ENCODE peak calls at places on chromosomes 6 and 20, in six cellular contexts. Q is body of pancreas, Y is A549, D is IMR-90, P is heart left ventricle, C is esophagus squamous epithelium. U is an unnamed sample.

GRCh38 chr6:113182370-113183141 is 674.6 kb upstream of the MARCKS start:
- DNase-seq in P (no peak), D (peak; percentile 83), C (no peak), Y (peak; percentile 1), Q (no peak), U (no peak)

GRCh38 chr20:48797275-48797825 is 30.4 kb downstream of the PREX1 start:
- DNase-seq in Q (no peak), D (no peak), P (peak; percentile 74), Y (no peak), C (no peak), U (no peak)

GRCh38 chr20:51631011-51631950 is 88.8 kb upstream of the NFATC2 start:
- DNase-seq in C (no peak), Q (no peak), Y (peak; percentile 93), P (peak; percentile 55), D (peak; percentile 99), U (no peak)

GRCh38 chr6:166715065-166715464 is 88.0 kb upstream of the RPS6KA2 start:
- DNase-seq in P (no peak), D (no peak), C (no peak), Q (no peak), Y (no peak), U (no peak)

GRCh38 chr6:1700283-1700967 is 90.7 kb downstream of the FOXC1 start:
- DNase-seq in Q (no peak), P (no peak), Y (no peak), D (no peak), C (no peak), U (no peak)

GRCh38 chr6:152984387-152984872 is 1.6 kb upstream of the FBXO5 start:
- DNase-seq in P (no peak), C (no peak), D (no peak), Q (no peak), Y (no peak), U (no peak)

GRCh38 chr6:108820011-108820410 is 28.2 kb upstream of the ARMC2 start:
- DNase-seq in Y (no peak), P (no peak), D (no peak), C (no peak), Q (no peak), U (no peak)

GRCh38 chr6:166556871-166557322 is 29.6 kb downstream of the RAMACL start:
- DNase-seq in Q (peak; percentile 91), Y (peak; percentile 23), P (peak; percentile 94), C (peak; percentile 29), D (peak; percentile 65), U (peak; percentile 96)

GRCh38 chr6:16136536-16137450 is 7.9 kb downstream of the MYLIP start:
- DNase-seq in Q (no peak), P (no peak), D (peak; percentile 92), C (no peak), Y (no peak), U (no peak)

GRCh38 chr6:98946877-98947410 is 802 bp downstream of the FBXL4 start:
- DNase-seq in Q (peak; percentile 39), P (peak; percentile 36), D (peak; percentile 13), C (no peak), Y (no peak), U (peak; percentile 23)

GRCh38 chr6:24985313-24985712 is 49.6 kb upstream of the RIPOR2 start:
- DNase-seq in C (no peak), D (no peak), Y (no peak), Q (no peak), P (no peak), U (no peak)

GRCh38 chr20:50195524-50196120 is 5.0 kb downstream of the CEBPB start:
- DNase-seq in C (no peak), P (no peak), Q (no peak), D (peak; percentile 64), Y (no peak), U (no peak)

GRCh38 chr20:54549523-54550326 is 74.3 kb downstream of the DOK5 start:
- DNase-seq in D (peak; percentile 3), P (no peak), C (no peak), Y (no peak), Q (no peak), U (no peak)

GRCh38 chr6:56794421-56794820 is 151.7 kb upstream of the DST start:
- DNase-seq in C (no peak), Q (no peak), P (no peak), D (no peak), Y (no peak), U (no peak)

GRCh38 chr6:159865226-159865920 is 25.4 kb upstream of the MAS1 start:
- DNase-seq in D (no peak), Y (no peak), C (no peak), P (no peak), Q (no peak), U (no peak)

GRCh38 chr6:168115748-168116445 is 36.9 kb upstream of the FRMD1 start:
- DNase-seq in C (no peak), P (no peak), Q (no peak), D (no peak), Y (no peak), U (peak; percentile 36)

GRCh38 chr6:89144358-89145041 is 1.4 kb upstream of the PM20D2 start:
- DNase-seq in Y (no peak), C (no peak), P (no peak), D (no peak), Q (no peak), U (no peak)

GRCh38 chr6:41689171-41690008 is 46.0 kb downstream of the TFEB start:
- DNase-seq in P (no peak), C (no peak), Q (no peak), Y (no peak), D (peak; percentile 36), U (peak; percentile 47)

GRCh38 chr20:34977365-34978091 is 21.9 kb downstream of the MYH7B start:
- DNase-seq in C (no peak), D (no peak), Q (no peak), Y (no peak), P (peak; percentile 88), U (no peak)

GRCh38 chr6:166494757-166495486 is 91.6 kb downstream of the RAMACL start:
- DNase-seq in C (no peak), Y (no peak), D (no peak), Q (no peak), P (no peak), U (no peak)

GRCh38 chr6:170176621-170177382 is 114.1 kb downstream of the DLL1 start:
- DNase-seq in P (no peak), D (no peak), Y (peak; percentile 14), C (no peak), Q (no peak), U (no peak)

GRCh38 chr6:142384455-142385332 is 82.9 kb downstream of the ADGRG6 start:
- DNase-seq in Y (no peak), P (no peak), Q (no peak), C (no peak), D (peak; percentile 67), U (no peak)

GRCh38 chr6:159212026-159212425 is 42.8 kb downstream of the FNDC1 start:
- DNase-seq in D (no peak), Y (no peak), P (no peak), C (no peak), Q (no peak), U (no peak)

GRCh38 chr6:1285589-1286340 is 26.1 kb upstream of the FOXQ1 start:
- DNase-seq in Y (no peak), C (no peak), Q (no peak), D (peak; percentile 71), P (peak; percentile 30), U (no peak)

GRCh38 chr20:47360489-47361267 is 4.2 kb upstream of the ZMYND8 start:
- DNase-seq in Q (peak; percentile 78), D (peak; percentile 98), Y (peak; percentile 51), C (peak; percentile 16), P (peak; percentile 96), U (peak; percentile 94)

GRCh38 chr6:8707956-8708772 is 272.8 kb upstream of the SLC35B3 start:
- DNase-seq in C (no peak), P (no peak), Y (peak; percentile 6), Q (peak; percentile 55), D (no peak), U (peak; percentile 88)

GRCh38 chr20:61940491-61940890 is 125.2 kb downstream of the TAF4 start:
- DNase-seq in Y (no peak), Q (no peak), D (no peak), C (no peak), P (no peak), U (no peak)
- TF ChIP-seq POLR2A in Y (no peak), Q (no peak), D (no peak), C (no peak), P (no peak), U (no peak)

DNA sequence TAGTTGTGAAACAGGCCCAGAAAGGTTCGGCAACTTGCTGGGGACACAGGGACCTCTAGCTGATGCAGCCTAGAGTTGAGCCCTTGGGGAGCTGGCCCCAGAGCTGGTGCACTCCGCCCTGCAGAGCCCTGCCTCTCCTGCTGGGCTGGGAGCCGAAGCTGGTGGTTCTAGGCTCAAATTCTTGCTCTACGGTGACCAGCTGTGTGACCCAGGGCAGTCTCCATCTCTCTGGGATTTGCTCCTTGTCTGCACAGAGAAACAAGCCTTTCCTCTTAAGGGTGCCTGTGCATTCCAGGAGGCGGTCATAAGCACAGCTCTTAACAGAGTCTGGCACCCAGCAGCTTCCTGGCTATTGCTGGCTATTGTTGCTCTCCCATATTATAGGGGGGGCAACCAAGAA is 47.4 kb downstream of the RBM38 start:
- DNase-seq in P (no peak), D (no peak), Q (no peak), C (no peak), Y (no peak), U (no peak)
- H3K4me1 ChIP-seq in P (peaks cover 41% of the 10 kb centered on the region), D (peaks cover 4% of the 10 kb centered on the region), Q (peaks cover 69% of the 10 kb centered on the region), C (peaks cover 42% of the 10 kb centered on the region), Y (peaks cover 3% of the 10 kb centered on the region), U (peaks cover 7% of the 10 kb centered on the region)

GRCh38 chr20:63737940-63738686 is 1.5 kb upstream of the SLC2A4RG start:
- DNase-seq in P (no peak), Q (no peak), Y (no peak), D (no peak), C (no peak), U (no peak)
- TF ChIP-seq POLR2A in P (no peak), Q (no peak), Y (no peak), D (no peak), C (no peak), U (no peak)

GRCh38 chr20:37845261-37845681 is 57.7 kb upstream of the VSTM2L start:
- DNase-seq in Q (peak; percentile 27), D (no peak), C (no peak), P (peak; percentile 71), Y (no peak), U (peak; percentile 23)

GRCh38 chr20:37849169-37849568 is 53.8 kb upstream of the VSTM2L start:
- DNase-seq in P (no peak), Q (no peak), Y (no peak), C (no peak), D (no peak), U (no peak)

GRCh38 chr20:37848706-37849105 is 54.2 kb upstream of the VSTM2L start:
- DNase-seq in Q (no peak), C (no peak), Y (no peak), D (no peak), P (no peak), U (no peak)

GRCh38 chr20:37846573-37846972 is 56.4 kb upstream of the VSTM2L start:
- DNase-seq in Y (no peak), P (no peak), C (no peak), D (no peak), Q (no peak), U (no peak)

GRCh38 chr20:37845878-37846277 is 57.0 kb upstream of the VSTM2L start:
- DNase-seq in Y (no peak), Q (no peak), P (no peak), D (no peak), C (no peak), U (no peak)
- H3K4me1 ChIP-seq in Y (no peaks in the 10 kb centered on the region), Q (peaks cover 7% of the 10 kb centered on the region), P (no peaks in the 10 kb centered on the region), D (no peaks in the 10 kb centered on the region), C (no peaks in the 10 kb centered on the region), U (no peaks in the 10 kb centered on the region)

U was measured in breast epithelium.